ENCODE peak calls at places on chromosome 2, in six cellular contexts. One of them, this sample, is unnamed.

GRCh38 chr2:96245609-96246390 is 20.0 kb downstream of the TMEM127 start:
- DNase-seq in left lung: peak
- DNase-seq in CD4-positive, CD25-positive, alpha-beta regulatory T cell: no peak
- DNase-seq in neural progenitor cell: no peak
- DNase-seq in body of pancreas: no peak
- DNase-seq in thoracic aorta: no peak
- DNase-seq in this sample: no peak

GRCh38 chr2:31233216-31233615 is 736 bp upstream of the EHD3 start:
- DNase-seq in CD4-positive, CD25-positive, alpha-beta regulatory T cell: no peak
- DNase-seq in left lung: no peak
- DNase-seq in thoracic aorta: no peak
- DNase-seq in body of pancreas: no peak
- DNase-seq in neural progenitor cell: no peak
- DNase-seq in this sample: no peak

GRCh38 chr2:199861116-199861774 is 10.3 kb upstream of the FTCDNL1 start:
- DNase-seq in CD4-positive, CD25-positive, alpha-beta regulatory T cell: peak
- DNase-seq in body of pancreas: no peak
- DNase-seq in neural progenitor cell: no peak
- DNase-seq in thoracic aorta: no peak
- DNase-seq in left lung: no peak
- DNase-seq in this sample: no peak

GRCh38 chr2:2491964-2492363 is 160.9 kb upstream of the MYT1L start:
- DNase-seq in body of pancreas: no peak
- DNase-seq in left lung: no peak
- DNase-seq in thoracic aorta: no peak
- DNase-seq in CD4-positive, CD25-positive, alpha-beta regulatory T cell: no peak
- DNase-seq in neural progenitor cell: no peak
- DNase-seq in this sample: no peak

GRCh38 chr2:233999182-233999581 is 51.3 kb upstream of the SPP2 start:
- DNase-seq in thoracic aorta: no peak
- DNase-seq in CD4-positive, CD25-positive, alpha-beta regulatory T cell: no peak
- DNase-seq in left lung: no peak
- DNase-seq in neural progenitor cell: no peak
- DNase-seq in body of pancreas: no peak
- DNase-seq in this sample: no peak

GRCh38 chr2:66550826-66551225 is 115.9 kb downstream of the MEIS1 start:
- DNase-seq in thoracic aorta: no peak
- DNase-seq in neural progenitor cell: no peak
- DNase-seq in body of pancreas: no peak
- DNase-seq in CD4-positive, CD25-positive, alpha-beta regulatory T cell: no peak
- DNase-seq in left lung: no peak
- DNase-seq in this sample: no peak

GRCh38 chr2:30366199-30366691 is 80.8 kb upstream of the LCLAT1 start:
- DNase-seq in CD4-positive, CD25-positive, alpha-beta regulatory T cell: no peak
- DNase-seq in body of pancreas: no peak
- DNase-seq in neural progenitor cell: no peak
- DNase-seq in left lung: no peak
- DNase-seq in thoracic aorta: no peak
- DNase-seq in this sample: no peak

GRCh38 chr2:168694876-168695275 is 107.6 kb upstream of the NOSTRIN start:
- DNase-seq in left lung: no peak
- DNase-seq in thoracic aorta: no peak
- DNase-seq in body of pancreas: no peak
- DNase-seq in CD4-positive, CD25-positive, alpha-beta regulatory T cell: no peak
- DNase-seq in neural progenitor cell: no peak
- DNase-seq in this sample: no peak

GRCh38 chr2:168311265-168311925 is 64.0 kb upstream of the STK39 start:
- DNase-seq in neural progenitor cell: no peak
- DNase-seq in CD4-positive, CD25-positive, alpha-beta regulatory T cell: no peak
- DNase-seq in left lung: no peak
- DNase-seq in body of pancreas: no peak
- DNase-seq in thoracic aorta: no peak
- DNase-seq in this sample: no peak

GRCh38 chr2:68889500-68889899 is 18.3 kb upstream of the BMP10 start:
- DNase-seq in CD4-positive, CD25-positive, alpha-beta regulatory T cell: no peak
- DNase-seq in thoracic aorta: no peak
- DNase-seq in body of pancreas: no peak
- DNase-seq in left lung: no peak
- DNase-seq in neural progenitor cell: no peak
- DNase-seq in this sample: no peak

GRCh38 chr2:223053431-223054192 is 1.6 kb downstream of the KCNE4 start:
- DNase-seq in thoracic aorta: no peak
- DNase-seq in CD4-positive, CD25-positive, alpha-beta regulatory T cell: no peak
- DNase-seq in left lung: no peak
- DNase-seq in neural progenitor cell: no peak
- DNase-seq in body of pancreas: peak
- DNase-seq in this sample: no peak

GRCh38 chr2:231308631-231309414 is 86.7 kb upstream of the B3GNT7 start:
- DNase-seq in CD4-positive, CD25-positive, alpha-beta regulatory T cell: no peak
- DNase-seq in body of pancreas: no peak
- DNase-seq in left lung: no peak
- DNase-seq in neural progenitor cell: no peak
- DNase-seq in thoracic aorta: no peak
- DNase-seq in this sample: no peak

GRCh38 chr2:85243101-85244072 is 84.4 kb downstream of the TGOLN2 start:
- DNase-seq in thoracic aorta: no peak
- DNase-seq in left lung: no peak
- DNase-seq in body of pancreas: peak
- DNase-seq in neural progenitor cell: peak
- DNase-seq in CD4-positive, CD25-positive, alpha-beta regulatory T cell: no peak
- DNase-seq in this sample: no peak

GRCh38 chr2:191176305-191176704 is 25.5 kb upstream of the STAT4 start:
- DNase-seq in thoracic aorta: no peak
- DNase-seq in body of pancreas: no peak
- DNase-seq in neural progenitor cell: no peak
- DNase-seq in CD4-positive, CD25-positive, alpha-beta regulatory T cell: no peak
- DNase-seq in left lung: no peak
- DNase-seq in this sample: no peak

GRCh38 chr2:216617159-216617815 is 15.9 kb upstream of the IGFBP2 start:
- DNase-seq in thoracic aorta: no peak
- DNase-seq in body of pancreas: no peak
- DNase-seq in left lung: no peak
- DNase-seq in CD4-positive, CD25-positive, alpha-beta regulatory T cell: no peak
- DNase-seq in neural progenitor cell: no peak
- DNase-seq in this sample: no peak

DNA sequence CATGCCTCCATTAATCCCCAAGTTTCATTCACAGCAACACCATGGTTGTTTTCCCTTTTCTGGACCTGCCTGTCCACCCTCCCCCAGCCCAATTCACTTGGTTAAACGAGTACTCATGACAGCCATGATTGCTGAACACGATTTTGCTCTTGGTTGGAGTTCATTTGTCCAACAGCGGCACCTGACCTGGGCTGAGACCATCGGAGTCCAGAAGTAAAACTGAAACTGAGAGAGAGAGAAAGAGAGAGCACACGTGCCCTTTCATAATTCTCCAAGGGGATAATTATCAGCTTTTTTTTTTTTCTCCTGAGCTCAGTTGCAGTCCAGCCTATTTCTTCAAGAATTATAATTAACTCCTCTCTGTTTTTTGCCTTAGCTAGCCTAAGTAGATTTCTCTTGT is 13.7 kb upstream of the KIF5C start:
- DNase-seq in left lung: no peak
- DNase-seq in CD4-positive, CD25-positive, alpha-beta regulatory T cell: no peak
- DNase-seq in neural progenitor cell: no peak
- DNase-seq in body of pancreas: no peak
- DNase-seq in thoracic aorta: no peak
- DNase-seq in this sample: no peak
- H3K4me3 ChIP-seq in left lung: no peak
- H3K4me3 ChIP-seq in CD4-positive, CD25-positive, alpha-beta regulatory T cell: no peak
- H3K4me3 ChIP-seq in neural progenitor cell: no peak
- H3K4me3 ChIP-seq in body of pancreas: no peak
- H3K4me3 ChIP-seq in thoracic aorta: no peak
- H3K4me3 ChIP-seq in this sample: no peak

DNA sequence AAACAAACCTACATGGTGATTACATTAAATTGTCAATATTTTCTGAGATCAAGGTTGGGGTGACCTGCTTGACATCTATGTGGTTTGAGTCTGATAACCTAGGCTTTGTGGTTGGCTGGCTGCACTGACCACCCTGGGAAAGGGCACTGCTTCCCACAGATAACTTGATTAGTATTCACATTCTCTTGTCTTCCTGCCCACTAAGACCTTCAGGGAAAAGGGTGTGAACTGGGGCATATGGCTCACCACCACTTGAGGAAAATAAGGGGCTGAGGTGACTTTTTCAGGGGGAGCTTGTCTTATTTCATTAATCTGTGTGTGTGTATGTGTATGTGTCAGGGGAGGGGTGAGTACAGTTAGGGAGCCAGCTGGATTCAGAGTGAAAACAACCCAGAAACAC is 1.5 kb downstream of the SMYD1 start:
- DNase-seq in thoracic aorta: no peak
- DNase-seq in body of pancreas: no peak
- DNase-seq in neural progenitor cell: no peak
- DNase-seq in CD4-positive, CD25-positive, alpha-beta regulatory T cell: no peak
- DNase-seq in left lung: no peak
- DNase-seq in this sample: no peak
- H3K27ac ChIP-seq in thoracic aorta: no peak
- H3K27ac ChIP-seq in body of pancreas: no peak
- H3K27ac ChIP-seq in neural progenitor cell: no peak
- H3K27ac ChIP-seq in CD4-positive, CD25-positive, alpha-beta regulatory T cell: no peak
- H3K27ac ChIP-seq in left lung: no peak
- H3K27ac ChIP-seq in this sample: no peak

DNA sequence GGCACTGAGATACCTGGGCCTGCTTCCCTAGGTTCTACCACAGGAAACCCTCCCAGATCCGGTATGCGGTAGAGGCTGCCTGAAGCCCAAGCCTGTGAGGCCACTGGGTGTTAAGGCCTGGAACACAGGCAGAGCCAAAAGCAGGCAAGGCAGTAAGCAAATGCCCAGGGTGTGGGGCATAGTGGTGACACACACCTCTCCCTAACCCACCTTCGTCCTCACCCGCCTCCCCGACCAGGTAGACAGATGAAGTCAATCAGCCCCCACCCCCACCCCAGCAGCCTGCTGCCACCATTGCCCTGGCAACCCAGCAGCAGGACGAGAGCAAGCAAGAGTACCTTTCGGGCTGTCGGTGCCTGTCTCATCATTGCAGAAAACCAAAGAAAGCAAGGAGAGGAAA is 6.1 kb downstream of the DCTN1 start:
- DNase-seq in CD4-positive, CD25-positive, alpha-beta regulatory T cell: no peak
- DNase-seq in left lung: no peak
- DNase-seq in body of pancreas: no peak
- DNase-seq in neural progenitor cell: no peak
- DNase-seq in thoracic aorta: no peak
- DNase-seq in this sample: no peak
- H3K4me3 ChIP-seq in CD4-positive, CD25-positive, alpha-beta regulatory T cell: no peak
- H3K4me3 ChIP-seq in left lung: no peak
- H3K4me3 ChIP-seq in body of pancreas: no peak
- H3K4me3 ChIP-seq in neural progenitor cell: peak
- H3K4me3 ChIP-seq in thoracic aorta: peak
- H3K4me3 ChIP-seq in this sample: no peak

DNA sequence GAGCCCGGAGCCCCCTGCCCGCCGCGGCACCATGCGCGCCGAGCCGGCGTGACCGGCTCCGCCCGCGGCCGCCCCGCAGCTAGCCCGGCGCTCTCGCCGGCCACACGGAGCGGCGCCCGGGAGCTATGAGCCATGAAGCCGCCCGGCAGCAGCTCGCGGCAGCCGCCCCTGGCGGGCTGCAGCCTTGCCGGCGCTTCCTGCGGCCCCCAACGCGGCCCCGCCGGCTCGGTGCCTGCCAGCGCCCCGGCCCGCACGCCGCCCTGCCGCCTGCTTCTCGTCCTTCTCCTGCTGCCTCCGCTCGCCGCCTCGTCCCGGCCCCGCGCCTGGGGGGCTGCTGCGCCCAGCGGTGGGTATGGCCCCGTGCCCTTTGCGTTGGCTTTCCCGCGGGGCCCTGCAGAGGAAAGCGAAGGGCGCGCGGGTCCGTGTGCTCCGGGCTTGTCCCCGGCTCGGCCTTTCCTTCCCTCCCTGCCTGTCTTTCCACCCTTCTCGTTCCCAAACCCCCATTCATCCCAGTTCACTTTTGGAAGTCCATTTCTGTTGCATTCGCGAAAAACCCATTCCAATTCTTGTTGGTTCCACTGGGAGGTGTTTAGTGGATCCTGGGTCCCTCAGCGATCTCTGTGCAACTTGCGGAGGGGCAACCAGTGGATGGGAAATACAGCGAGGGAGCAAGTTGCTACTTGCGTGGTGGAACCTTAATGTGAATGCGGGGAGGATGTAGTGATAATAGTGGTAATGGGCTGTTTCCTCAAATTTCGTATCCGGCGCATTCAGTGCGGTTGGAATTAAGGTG is 599 bp downstream of the ADAM23 start:
- DNase-seq in CD4-positive, CD25-positive, alpha-beta regulatory T cell: peak
- DNase-seq in body of pancreas: no peak
- DNase-seq in neural progenitor cell: peak
- DNase-seq in left lung: no peak
- DNase-seq in thoracic aorta: no peak
- DNase-seq in this sample: no peak
- H3K27ac ChIP-seq in CD4-positive, CD25-positive, alpha-beta regulatory T cell: no peak
- H3K27ac ChIP-seq in body of pancreas: no peak
- H3K27ac ChIP-seq in neural progenitor cell: peak
- H3K27ac ChIP-seq in left lung: no peak
- H3K27ac ChIP-seq in thoracic aorta: peak
- H3K27ac ChIP-seq in this sample: no peak

GRCh38 chr2:240362826-240363717 is 72.4 kb upstream of the GPC1 start:
- DNase-seq in thoracic aorta: no peak
- DNase-seq in neural progenitor cell: no peak
- DNase-seq in left lung: no peak
- DNase-seq in CD4-positive, CD25-positive, alpha-beta regulatory T cell: no peak
- DNase-seq in body of pancreas: no peak
- DNase-seq in this sample: no peak
- H3K4me3 ChIP-seq in thoracic aorta: peak
- H3K4me3 ChIP-seq in neural progenitor cell: no peak
- H3K4me3 ChIP-seq in left lung: no peak
- H3K4me3 ChIP-seq in CD4-positive, CD25-positive, alpha-beta regulatory T cell: no peak
- H3K4me3 ChIP-seq in body of pancreas: no peak
- H3K4me3 ChIP-seq in this sample: no peak